ENCODE peak calls at places on chromosomes 12 and 14, in five cellular contexts. One of them, this sample, is unnamed.

GRCh38 chr14:99564903-99565259 is 39.1 kb downstream of the CCDC85C start:
- DNase-seq in esophagus muscularis mucosa: no peak
- DNase-seq in lower leg skin: no peak
- DNase-seq in esophagus squamous epithelium: no peak
- DNase-seq in Peyer's patch: no peak
- DNase-seq in this sample: no peak

GRCh38 chr14:73789996-73790581 is 61.5 kb upstream of the PTGR2 start:
- DNase-seq in Peyer's patch: peak; percentile 67
- DNase-seq in esophagus squamous epithelium: no peak
- DNase-seq in lower leg skin: peak; percentile 69
- DNase-seq in esophagus muscularis mucosa: no peak
- DNase-seq in this sample: peak; percentile 35

GRCh38 chr12:88579941-88580871 is at the start of gene KITLG:
- DNase-seq in lower leg skin: peak; percentile 76
- DNase-seq in esophagus squamous epithelium: no peak
- DNase-seq in Peyer's patch: peak; percentile 88
- DNase-seq in esophagus muscularis mucosa: peak; percentile 95
- DNase-seq in this sample: peak; percentile 68

GRCh38 chr14:55514819-55515470 is 65.1 kb upstream of the KTN1 start:
- DNase-seq in esophagus muscularis mucosa: no peak
- DNase-seq in esophagus squamous epithelium: no peak
- DNase-seq in Peyer's patch: no peak
- DNase-seq in lower leg skin: no peak
- DNase-seq in this sample: no peak

GRCh38 chr14:95520346-95520745 is 3.9 kb upstream of the SYNE3 start:
- DNase-seq in lower leg skin: peak; percentile 60
- DNase-seq in esophagus muscularis mucosa: no peak
- DNase-seq in esophagus squamous epithelium: no peak
- DNase-seq in Peyer's patch: peak; percentile 53
- DNase-seq in this sample: no peak

GRCh38 chr12:99957866-99958466 is 26.8 kb downstream of the ANKS1B start:
- DNase-seq in esophagus squamous epithelium: no peak
- DNase-seq in Peyer's patch: no peak
- DNase-seq in lower leg skin: no peak
- DNase-seq in esophagus muscularis mucosa: no peak
- DNase-seq in this sample: no peak

GRCh38 chr12:107884769-107885694 is 110.5 kb downstream of the ASCL4 start:
- DNase-seq in Peyer's patch: peak; percentile 78
- DNase-seq in lower leg skin: peak; percentile 32
- DNase-seq in esophagus squamous epithelium: peak; percentile 10
- DNase-seq in esophagus muscularis mucosa: no peak
- DNase-seq in this sample: peak; percentile 54

GRCh38 chr12:57965766-57966165 is 24.4 kb downstream of the ATP23 start:
- DNase-seq in lower leg skin: no peak
- DNase-seq in esophagus muscularis mucosa: no peak
- DNase-seq in esophagus squamous epithelium: no peak
- DNase-seq in Peyer's patch: no peak
- DNase-seq in this sample: no peak

GRCh38 chr12:49635656-49636055 is 12.3 kb downstream of the PRPF40B start:
- DNase-seq in esophagus squamous epithelium: no peak
- DNase-seq in lower leg skin: no peak
- DNase-seq in esophagus muscularis mucosa: no peak
- DNase-seq in Peyer's patch: peak; percentile 47
- DNase-seq in this sample: no peak

GRCh38 chr12:50961708-50962107 is 9.4 kb downstream of the HIGD1C start:
- DNase-seq in esophagus muscularis mucosa: no peak
- DNase-seq in Peyer's patch: no peak
- DNase-seq in lower leg skin: no peak
- DNase-seq in esophagus squamous epithelium: no peak
- DNase-seq in this sample: no peak

GRCh38 chr12:116861331-116861730 is 19.9 kb downstream of the HRK start:
- DNase-seq in esophagus squamous epithelium: no peak
- DNase-seq in lower leg skin: no peak
- DNase-seq in Peyer's patch: peak; percentile 74
- DNase-seq in esophagus muscularis mucosa: no peak
- DNase-seq in this sample: no peak

GRCh38 chr12:111584959-111585358 is 14.2 kb downstream of the ATXN2 start:
- DNase-seq in esophagus squamous epithelium: no peak
- DNase-seq in esophagus muscularis mucosa: no peak
- DNase-seq in lower leg skin: no peak
- DNase-seq in Peyer's patch: no peak
- DNase-seq in this sample: no peak

GRCh38 chr14:52314521-52315354 is 626 bp downstream of the PTGER2 start:
- DNase-seq in esophagus squamous epithelium: no peak
- DNase-seq in Peyer's patch: peak; percentile 55
- DNase-seq in esophagus muscularis mucosa: no peak
- DNase-seq in lower leg skin: no peak
- DNase-seq in this sample: no peak

GRCh38 chr14:55129428-55130193 is 559 bp downstream of the LGALS3 start:
- DNase-seq in esophagus squamous epithelium: no peak
- DNase-seq in esophagus muscularis mucosa: peak; percentile 95
- DNase-seq in Peyer's patch: peak; percentile 76
- DNase-seq in lower leg skin: peak; percentile 65
- DNase-seq in this sample: peak; percentile 57

GRCh38 chr12:5257763-5258475 is 174.0 kb upstream of the NTF3 start:
- DNase-seq in lower leg skin: no peak
- DNase-seq in esophagus muscularis mucosa: no peak
- DNase-seq in Peyer's patch: no peak
- DNase-seq in esophagus squamous epithelium: no peak
- DNase-seq in this sample: no peak

GRCh38 chr12:66775941-66776340 is 97.1 kb upstream of the GRIP1 start:
- DNase-seq in esophagus squamous epithelium: no peak
- DNase-seq in esophagus muscularis mucosa: no peak
- DNase-seq in Peyer's patch: no peak
- DNase-seq in lower leg skin: no peak
- DNase-seq in this sample: no peak

DNA sequence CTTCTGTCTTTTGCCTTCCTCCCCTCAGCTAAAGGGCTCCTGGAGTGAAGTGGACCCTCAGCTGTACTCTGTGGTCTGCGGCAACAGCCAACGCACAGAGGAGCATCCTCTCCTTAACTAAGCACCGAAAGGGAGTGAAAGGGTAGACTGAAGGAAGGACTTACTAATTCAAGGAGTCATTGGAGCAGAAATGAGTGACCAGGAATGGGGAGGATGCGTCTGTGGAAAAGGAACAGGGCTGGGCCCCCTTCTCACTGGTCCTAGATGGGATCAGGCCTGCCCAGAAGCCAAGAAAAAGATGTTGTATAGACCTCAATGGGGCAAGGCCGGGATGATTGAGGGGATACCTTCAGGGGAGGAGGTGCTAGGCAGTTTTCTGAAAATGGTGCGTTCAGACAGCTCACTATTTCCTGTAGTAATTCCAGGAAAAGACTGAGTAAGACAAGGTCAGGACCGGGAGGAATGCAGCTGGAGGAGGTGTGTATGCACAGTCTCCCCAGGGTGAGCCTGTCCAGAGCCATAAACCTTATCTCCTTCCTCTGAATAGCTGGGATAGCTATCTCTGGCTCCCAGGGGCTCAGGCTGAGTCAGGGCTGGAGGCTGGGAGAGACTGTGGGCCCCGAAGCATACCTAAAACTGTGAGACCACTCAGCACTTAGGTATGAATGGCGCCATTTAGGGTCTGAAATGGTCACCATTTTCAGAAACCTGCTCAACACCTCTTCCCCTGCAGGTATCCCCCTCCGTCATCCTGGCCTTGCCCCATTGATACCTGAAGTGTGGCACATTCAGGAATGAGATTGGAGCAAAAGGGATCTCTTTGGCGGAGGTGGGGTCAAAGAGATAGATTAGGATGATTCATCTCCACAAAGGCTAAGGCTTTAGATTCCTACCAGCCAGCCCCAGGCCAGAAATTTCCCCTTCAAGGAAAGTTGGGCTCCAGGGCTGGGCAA is 20.2 kb upstream of the KRT8 start:
- DNase-seq in lower leg skin: no peak
- DNase-seq in esophagus muscularis mucosa: no peak
- DNase-seq in esophagus squamous epithelium: no peak
- DNase-seq in Peyer's patch: peak; percentile 79
- DNase-seq in this sample: no peak
- TF ChIP-seq POLR2A in lower leg skin: no peak
- TF ChIP-seq POLR2A in esophagus muscularis mucosa: no peak
- TF ChIP-seq POLR2A in esophagus squamous epithelium: no peak
- TF ChIP-seq POLR2A in Peyer's patch: peak; percentile 57
- TF ChIP-seq POLR2A in this sample: no peak

DNA sequence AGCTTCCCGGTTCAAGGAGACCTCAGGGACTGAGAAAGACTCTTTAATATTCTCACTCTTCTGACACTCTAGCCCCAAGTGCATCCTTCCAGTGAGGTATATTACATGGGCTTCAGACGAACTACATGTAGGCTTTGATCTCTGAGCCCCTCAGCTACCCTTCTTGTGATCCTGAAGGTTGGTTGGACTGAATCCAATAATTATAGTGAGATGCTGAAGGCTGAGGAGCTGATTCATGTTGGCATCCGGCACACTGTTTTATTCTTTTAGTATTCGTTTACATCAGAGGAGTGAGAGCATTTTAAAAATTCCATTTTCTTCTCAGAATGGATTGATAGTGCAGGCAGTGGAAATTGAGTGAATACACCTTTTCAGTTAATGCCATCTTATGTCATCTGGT is 13.8 kb downstream of the TMEM30B start:
- DNase-seq in lower leg skin: no peak
- DNase-seq in esophagus squamous epithelium: no peak
- DNase-seq in esophagus muscularis mucosa: no peak
- DNase-seq in Peyer's patch: no peak
- DNase-seq in this sample: no peak
- TF ChIP-seq POLR2A in lower leg skin: no peak
- TF ChIP-seq POLR2A in esophagus squamous epithelium: no peak
- TF ChIP-seq POLR2A in esophagus muscularis mucosa: no peak
- TF ChIP-seq POLR2A in Peyer's patch: no peak
- TF ChIP-seq POLR2A in this sample: no peak

GRCh38 chr14:69696633-69697557 is 70.0 kb upstream of the SRSF5 start:
- DNase-seq in Peyer's patch: no peak
- DNase-seq in esophagus squamous epithelium: no peak
- DNase-seq in lower leg skin: no peak
- DNase-seq in esophagus muscularis mucosa: no peak
- DNase-seq in this sample: no peak
- TF ChIP-seq POLR2A in Peyer's patch: no peak
- TF ChIP-seq POLR2A in esophagus squamous epithelium: no peak
- TF ChIP-seq POLR2A in lower leg skin: no peak
- TF ChIP-seq POLR2A in esophagus muscularis mucosa: no peak
- TF ChIP-seq POLR2A in this sample: no peak

GRCh38 chr12:94874086-94874985 is 129.2 kb downstream of the NDUFA12 start:
- DNase-seq in esophagus squamous epithelium: no peak
- DNase-seq in esophagus muscularis mucosa: peak; percentile 84
- DNase-seq in lower leg skin: no peak
- DNase-seq in Peyer's patch: no peak
- DNase-seq in this sample: no peak

GRCh38 chr12:94873368-94874085 is 130.0 kb downstream of the NDUFA12 start:
- DNase-seq in Peyer's patch: no peak
- DNase-seq in esophagus muscularis mucosa: peak; percentile 37
- DNase-seq in esophagus squamous epithelium: no peak
- DNase-seq in lower leg skin: no peak
- DNase-seq in this sample: no peak

GRCh38 chr12:94870511-94870910 is 133.0 kb downstream of the NDUFA12 start:
- DNase-seq in esophagus squamous epithelium: no peak
- DNase-seq in Peyer's patch: no peak
- DNase-seq in lower leg skin: no peak
- DNase-seq in esophagus muscularis mucosa: peak; percentile 39
- DNase-seq in this sample: no peak

GRCh38 chr12:94872671-94873367 is 130.7 kb downstream of the NDUFA12 start:
- DNase-seq in lower leg skin: no peak
- DNase-seq in esophagus muscularis mucosa: peak; percentile 74
- DNase-seq in esophagus squamous epithelium: no peak
- DNase-seq in Peyer's patch: no peak
- DNase-seq in this sample: no peak

GRCh38 chr12:94872007-94872653 is 131.4 kb downstream of the NDUFA12 start:
- DNase-seq in lower leg skin: no peak
- DNase-seq in esophagus muscularis mucosa: peak; percentile 72
- DNase-seq in Peyer's patch: no peak
- DNase-seq in esophagus squamous epithelium: no peak
- DNase-seq in this sample: no peak
- TF ChIP-seq POLR2A in lower leg skin: no peak
- TF ChIP-seq POLR2A in esophagus muscularis mucosa: no peak
- TF ChIP-seq POLR2A in Peyer's patch: no peak
- TF ChIP-seq POLR2A in esophagus squamous epithelium: no peak
- TF ChIP-seq POLR2A in this sample: no peak

GRCh38 chr14:57029620-57030253 is 219.5 kb upstream of the OTX2 start:
- DNase-seq in Peyer's patch: no peak
- DNase-seq in esophagus muscularis mucosa: no peak
- DNase-seq in esophagus squamous epithelium: no peak
- DNase-seq in lower leg skin: no peak
- DNase-seq in this sample: no peak
- TF ChIP-seq POLR2A in Peyer's patch: no peak
- TF ChIP-seq POLR2A in esophagus muscularis mucosa: no peak
- TF ChIP-seq POLR2A in esophagus squamous epithelium: no peak
- TF ChIP-seq POLR2A in lower leg skin: no peak
- TF ChIP-seq POLR2A in this sample: no peak

GRCh38 chr12:6533653-6534157 is 612 bp upstream of the GAPDH start:
- DNase-seq in lower leg skin: no peak
- DNase-seq in esophagus squamous epithelium: no peak
- DNase-seq in esophagus muscularis mucosa: peak; percentile 95
- DNase-seq in Peyer's patch: peak; percentile 70
- DNase-seq in this sample: no peak

GRCh38 chr12:6534914-6535696 is 788 bp downstream of the GAPDH start:
- DNase-seq in esophagus squamous epithelium: no peak
- DNase-seq in lower leg skin: peak; percentile 82
- DNase-seq in Peyer's patch: peak; percentile 90
- DNase-seq in esophagus muscularis mucosa: peak; percentile 94
- DNase-seq in this sample: no peak

GRCh38 chr12:6535697-6535946 is 1.3 kb downstream of the GAPDH start:
- DNase-seq in esophagus squamous epithelium: no peak
- DNase-seq in Peyer's patch: no peak
- DNase-seq in esophagus muscularis mucosa: no peak
- DNase-seq in lower leg skin: no peak
- DNase-seq in this sample: no peak

GRCh38 chr12:6532927-6533652 is 1.2 kb upstream of the GAPDH start:
- DNase-seq in lower leg skin: no peak
- DNase-seq in esophagus muscularis mucosa: peak; percentile 94
- DNase-seq in esophagus squamous epithelium: no peak
- DNase-seq in Peyer's patch: peak; percentile 83
- DNase-seq in this sample: no peak

GRCh38 chr12:6534158-6534913 is at the start of gene GAPDH:
- DNase-seq in esophagus squamous epithelium: peak; percentile 56
- DNase-seq in esophagus muscularis mucosa: peak; percentile 97
- DNase-seq in lower leg skin: peak; percentile 86
- DNase-seq in Peyer's patch: peak; percentile 96
- DNase-seq in this sample: peak; percentile 75
- TF ChIP-seq POLR2A in esophagus squamous epithelium: no peak
- TF ChIP-seq POLR2A in esophagus muscularis mucosa: peak; percentile 97
- TF ChIP-seq POLR2A in lower leg skin: peak; percentile 57
- TF ChIP-seq POLR2A in Peyer's patch: peak; percentile 98
- TF ChIP-seq POLR2A in this sample: peak; percentile 99

This sample was measured in H54.